ENCODE peak calls at places on chromosomes 3 and 15, in four cellular contexts. N, D, E and I are unnamed samples.

GRCh38 chr3:356947-357346 is 160.4 kb downstream of the CHL1 start:
- DNase-seq in N (no peak), E (no peak), D (no peak), I (no peak)

GRCh38 chr15:64019764-64020163 is 26.5 kb downstream of the DAPK2 start:
- DNase-seq in D (no peak), E (no peak), N (no peak), I (peak; percentile 55)

GRCh38 chr15:76328962-76329361 is 7.6 kb upstream of the ISL2 start:
- DNase-seq in N (no peak), D (no peak), E (no peak), I (no peak)

GRCh38 chr15:67700023-67700422 is 125.3 kb upstream of the SKOR1 start:
- DNase-seq in D (no peak), N (no peak), E (no peak), I (no peak)

GRCh38 chr3:185658504-185658912 is 72.4 kb downstream of the SENP2 start:
- DNase-seq in E (no peak), N (no peak), D (peak; percentile 98), I (no peak)

GRCh38 chr3:8519774-8520448 is 18.3 kb downstream of the LMCD1 start:
- DNase-seq in E (no peak), N (no peak), D (no peak), I (no peak)

GRCh38 chr3:84987709-84988504 is 29.1 kb downstream of the CADM2 start:
- DNase-seq in E (no peak), N (no peak), D (no peak), I (no peak)

GRCh38 chr3:129695203-129695602 is 88.7 kb upstream of the PLXND1 start:
- DNase-seq in E (no peak), D (peak; percentile 60), N (no peak), I (no peak)

GRCh38 chr15:24856397-24857093 is 98.2 kb upstream of the SNRPN start:
- DNase-seq in N (peak; percentile 73), E (peak; percentile 94), D (peak; percentile 39), I (no peak)

GRCh38 chr3:146715176-146715575 is 110.0 kb upstream of the PLSCR5 start:
- DNase-seq in N (no peak), D (peak; percentile 51), E (no peak), I (no peak)

GRCh38 chr3:171028025-171028778 is 1.7 kb upstream of the SLC2A2 start:
- DNase-seq in N (peak; percentile 58), E (peak; percentile 65), D (peak; percentile 77), I (peak; percentile 58)
- H3K4me3 ChIP-seq in N (peak overlapping the region; percentile 16), E (peak overlapping the region; percentile 0), D (peak overlapping the region; percentile 41), I (peak overlapping the region; percentile 55)

GRCh38 chr3:138862531-138862923 is 27.8 kb upstream of the PIK3CB start:
- DNase-seq in E (no peak), N (peak; percentile 50), D (peak; percentile 9), I (no peak)
- H3K4me3 ChIP-seq in E (no peak overlapping the region), N (peak overlapping the region; percentile 1), D (no peak overlapping the region), I (no peak overlapping the region)

GRCh38 chr15:98858610-98859023 is 149.0 kb downstream of the PGPEP1L start:
- DNase-seq in E (no peak), D (no peak), N (no peak), I (no peak)
- H3K4me3 ChIP-seq in E (no peak overlapping the region), D (no peak overlapping the region), N (no peak overlapping the region), I (no peak overlapping the region)

DNA sequence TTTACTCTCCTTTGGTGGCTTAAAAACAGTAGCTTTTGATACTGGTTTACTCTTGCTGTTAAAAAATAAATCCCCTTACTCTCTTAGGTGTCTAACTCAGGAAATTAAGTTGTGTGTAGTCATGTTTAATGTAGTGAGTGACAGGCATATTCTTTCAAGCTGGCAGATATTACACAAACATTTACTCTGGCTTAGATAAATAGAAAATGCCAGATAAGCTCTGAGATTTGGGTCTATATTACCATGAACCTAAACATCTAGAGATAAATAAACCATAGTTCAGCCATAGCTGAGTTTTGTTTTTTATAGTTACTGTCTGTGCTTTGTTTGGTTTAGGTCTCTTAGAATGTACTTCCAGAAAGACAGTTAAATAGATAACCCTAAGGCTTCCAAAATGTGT is 2.4 kb downstream of the SEMA6D start:
- DNase-seq in N (no peak), D (no peak), E (no peak), I (no peak)
- H3K4me3 ChIP-seq in N (no peak overlapping the region), D (peak overlapping the region; percentile 71), E (peak overlapping the region; percentile 83), I (no peak overlapping the region)

DNA sequence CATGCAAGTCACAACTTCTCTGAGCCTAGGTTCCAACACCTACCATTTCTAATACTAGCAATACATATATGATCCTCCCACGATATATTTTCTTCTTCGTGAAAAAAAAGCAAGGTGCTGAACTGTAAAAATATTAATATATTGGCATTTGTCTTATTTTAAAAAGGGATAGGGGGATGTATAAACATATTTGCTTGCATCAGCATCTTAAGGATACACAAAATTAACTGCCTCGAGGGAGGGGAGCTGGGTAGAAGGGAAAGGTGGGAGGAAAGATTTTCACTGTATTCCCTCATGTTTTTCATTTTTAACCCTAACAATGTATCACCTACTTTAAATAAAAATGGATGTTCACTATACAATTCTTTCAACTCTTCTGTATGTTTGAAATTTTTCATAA is 1.3 kb downstream of the HACD2 start:
- DNase-seq in D (no peak), E (no peak), N (no peak), I (no peak)
- H3K4me3 ChIP-seq in D (no peak overlapping the region), E (peak overlapping the region; percentile 89), N (peak overlapping the region; percentile 65), I (no peak overlapping the region)

GRCh38 chr15:74226761-74227540 is 9.2 kb upstream of the CCDC33 start:
- DNase-seq in N (no peak), E (no peak), D (no peak), I (no peak)

GRCh38 chr15:74229686-74230085 is 6.4 kb upstream of the CCDC33 start:
- DNase-seq in E (no peak), N (no peak), D (no peak), I (no peak)

GRCh38 chr15:74225928-74226327 is 10.2 kb upstream of the CCDC33 start:
- DNase-seq in D (no peak), E (no peak), N (no peak), I (no peak)

GRCh38 chr15:74228723-74229081 is 7.4 kb upstream of the CCDC33 start:
- DNase-seq in N (peak; percentile 71), E (peak; percentile 61), D (peak; percentile 28), I (no peak)

DNA sequence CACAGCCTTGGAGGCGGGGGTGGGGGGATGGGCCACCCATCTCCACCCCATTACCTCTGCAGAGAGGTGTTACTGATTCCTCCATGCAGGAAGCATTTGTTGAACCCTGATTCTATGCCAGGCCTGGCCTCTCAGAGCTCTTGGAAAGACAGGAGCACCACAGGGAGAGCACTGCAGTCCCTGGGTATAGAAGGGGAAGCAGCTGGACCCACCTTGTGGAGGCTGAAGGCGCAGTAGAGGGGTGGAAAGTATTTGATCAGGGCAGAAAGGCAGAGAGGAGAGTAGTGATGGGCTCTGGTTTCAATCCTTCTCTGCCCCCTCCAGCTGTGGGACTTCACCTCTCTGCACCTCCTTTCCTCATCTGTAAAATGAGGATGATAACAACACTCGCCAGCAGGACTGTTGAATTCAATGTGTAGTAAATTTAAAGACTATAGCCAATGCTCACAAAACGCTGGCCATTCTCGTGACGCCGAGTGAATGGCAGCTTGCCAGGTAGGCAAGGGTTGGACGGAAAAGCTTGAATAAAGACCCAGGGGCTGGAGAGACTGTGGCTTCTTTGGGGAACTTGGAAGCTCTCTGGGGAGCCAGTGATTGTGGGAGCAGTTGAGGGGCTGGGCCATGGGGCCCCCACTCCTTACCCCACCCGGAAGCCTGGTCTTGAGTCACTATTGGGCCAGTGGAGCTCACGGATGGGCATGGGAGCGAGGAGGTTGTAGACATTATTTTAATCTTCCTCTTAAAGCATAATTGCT is 8.0 kb upstream of the CCDC33 start:
- DNase-seq in E (no peak), D (peak; percentile 53), N (peak; percentile 60), I (no peak)
- H3K4me3 ChIP-seq in E (no peak overlapping the region), D (no peak overlapping the region), N (no peak overlapping the region), I (no peak overlapping the region)

GRCh38 chr3:182796310-182796709 is 3.0 kb downstream of the ATP11B start:
- DNase-seq in N (no peak), D (no peak), E (no peak), I (no peak)
- H3K4me3 ChIP-seq in N (no peak overlapping the region), D (no peak overlapping the region), E (no peak overlapping the region), I (no peak overlapping the region)